ENCODE peak calls at places on chromosome 21, in nine cellular contexts. D is GM13976, Z is upper lobe of right lung, M is K562, O is cardiac muscle cell, H is B cell, S is GM12865, R is A549, A is RWPE1. Q is an unnamed sample.

GRCh38 chr21:34035619-34036354 is 37.6 kb upstream of the MRPS6 start:
- DNase-seq in Z (no peak), R (no peak), D (no peak), O (no peak), H (no peak), M (no peak), A (no peak), S (no peak), Q (no peak)

GRCh38 chr21:44593598-44594405 is 1.5 kb upstream of the KRTAP10-6 start:
- DNase-seq in D (no peak), S (no peak), O (peak), A (no peak), H (no peak), M (peak), Z (peak), R (no peak), Q (no peak)

GRCh38 chr21:33024278-33025103 is 1.2 kb upstream of the OLIG2 start:
- DNase-seq in M (no peak), O (no peak), R (no peak), S (no peak), A (no peak), D (peak), Z (no peak), H (no peak), Q (no peak)

GRCh38 chr21:25080161-25080560 is 527.1 kb downstream of the MRPL39 start:
- DNase-seq in R (no peak), H (no peak), A (no peak), S (no peak), O (no peak), Z (no peak), D (no peak), M (no peak), Q (no peak)

GRCh38 chr21:45874716-45875415 is 106.7 kb upstream of the COL6A1 start:
- DNase-seq in S (no peak), R (no peak), O (no peak), H (no peak), A (peak), Z (peak), D (no peak), M (no peak), Q (no peak)

GRCh38 chr21:17492415-17493168 is 20.3 kb upstream of the CXADR start:
- DNase-seq in Z (no peak), S (no peak), A (peak), R (no peak), O (no peak), H (no peak), M (no peak), D (no peak), Q (no peak)

GRCh38 chr21:14452031-14452778 is 69.3 kb upstream of the HSPA13 start:
- DNase-seq in M (peak), O (no peak), R (no peak), D (no peak), Z (no peak), H (no peak), S (no peak), A (no peak), Q (no peak)

GRCh38 chr21:46080171-46081021 is 17.5 kb upstream of the COL6A2 start:
- DNase-seq in S (no peak), O (peak), R (no peak), A (no peak), Z (peak), D (peak), M (no peak), H (peak), Q (no peak)

GRCh38 chr21:24272527-24272938 is 1334.7 kb downstream of the MRPL39 start:
- DNase-seq in S (no peak), D (no peak), H (no peak), A (no peak), O (no peak), R (no peak), Z (no peak), M (peak), Q (no peak)

GRCh38 chr21:29078884-29079765 is 5.7 kb upstream of the CCT8 start:
- DNase-seq in Z (no peak), M (no peak), H (no peak), O (no peak), A (no peak), D (no peak), S (peak), R (no peak), Q (no peak)

GRCh38 chr21:41507521-41508414 is at the start of gene TMPRSS2:
- DNase-seq in O (peak), S (no peak), D (no peak), A (no peak), R (no peak), Z (peak), H (no peak), M (no peak), Q (peak)

GRCh38 chr21:38773108-38774061 is 32.3 kb upstream of the ETS2 start:
- DNase-seq in O (no peak), M (no peak), R (peak), H (no peak), D (no peak), S (peak), Z (no peak), A (peak), Q (peak)

GRCh38 chr21:46459356-46460112 is 843 bp downstream of the DIP2A start:
- DNase-seq in M (peak), Z (peak), S (peak), O (peak), R (no peak), H (peak), A (peak), D (peak), Q (peak)

GRCh38 chr21:25107708-25108107 is 499.6 kb downstream of the MRPL39 start:
- DNase-seq in H (no peak), D (no peak), A (peak), M (no peak), O (no peak), R (no peak), Z (no peak), S (no peak), Q (no peak)

GRCh38 chr21:41217656-41218380 is 49.9 kb downstream of the BACE2 start:
- DNase-seq in D (no peak), Z (no peak), H (no peak), M (peak), O (no peak), A (no peak), R (no peak), S (no peak), Q (peak)

GRCh38 chr21:41321211-41321907 is 4.8 kb downstream of the FAM3B start:
- DNase-seq in H (no peak), A (no peak), O (no peak), D (peak), Z (no peak), M (no peak), R (no peak), S (peak), Q (no peak)

GRCh38 chr21:34029724-34030528 is 43.5 kb upstream of the MRPS6 start:
- DNase-seq in M (peak), H (no peak), O (peak), D (peak), S (peak), A (peak), Z (no peak), R (peak), Q (peak)

GRCh38 chr21:33021667-33022066 is 4.1 kb upstream of the OLIG2 start:
- DNase-seq in R (no peak), D (no peak), A (no peak), S (no peak), H (peak), O (no peak), Z (no peak), M (no peak), Q (no peak)

GRCh38 chr21:35394634-35395369 is 345.7 kb upstream of the RUNX1 start:
- DNase-seq in O (no peak), D (no peak), Z (no peak), H (no peak), A (no peak), M (no peak), S (no peak), R (no peak), Q (no peak)

GRCh38 chr21:35427320-35428040 is 378.4 kb upstream of the RUNX1 start:
- DNase-seq in O (no peak), A (no peak), M (no peak), R (no peak), D (no peak), S (no peak), Z (no peak), H (no peak), Q (no peak)

GRCh38 chr21:45829566-45830147 is 151.9 kb upstream of the COL6A1 start:
- DNase-seq in O (no peak), H (no peak), A (no peak), Z (no peak), D (no peak), S (no peak), R (no peak), M (no peak), Q (no peak)

GRCh38 chr21:31557956-31558838 is 101.3 kb upstream of the SOD1 start:
- DNase-seq in R (no peak), H (peak), A (peak), D (peak), O (no peak), Z (peak), M (no peak), S (no peak), Q (peak)

GRCh38 chr21:37072988-37073416 is at the start of the genes PIGP and TTC3:
- DNase-seq in M (peak), O (peak), D (peak), A (peak), Z (peak), R (peak), H (peak), S (peak), Q (peak)

GRCh38 chr21:37074195-37074510 is 1.1 kb downstream of the TTC3 start:
- DNase-seq in S (no peak), H (no peak), Z (no peak), A (peak), O (no peak), R (peak), M (no peak), D (no peak), Q (no peak)

GRCh38 chr21:37072239-37072987 is 458 bp downstream of the PIGP start:
- DNase-seq in O (no peak), M (no peak), R (no peak), D (peak), S (no peak), Z (peak), H (no peak), A (peak), Q (peak)

GRCh38 chr21:37074546-37074945 is 1.5 kb downstream of the TTC3 start:
- DNase-seq in O (no peak), A (no peak), H (no peak), S (no peak), D (no peak), R (no peak), Z (no peak), M (no peak), Q (no peak)

DNA sequence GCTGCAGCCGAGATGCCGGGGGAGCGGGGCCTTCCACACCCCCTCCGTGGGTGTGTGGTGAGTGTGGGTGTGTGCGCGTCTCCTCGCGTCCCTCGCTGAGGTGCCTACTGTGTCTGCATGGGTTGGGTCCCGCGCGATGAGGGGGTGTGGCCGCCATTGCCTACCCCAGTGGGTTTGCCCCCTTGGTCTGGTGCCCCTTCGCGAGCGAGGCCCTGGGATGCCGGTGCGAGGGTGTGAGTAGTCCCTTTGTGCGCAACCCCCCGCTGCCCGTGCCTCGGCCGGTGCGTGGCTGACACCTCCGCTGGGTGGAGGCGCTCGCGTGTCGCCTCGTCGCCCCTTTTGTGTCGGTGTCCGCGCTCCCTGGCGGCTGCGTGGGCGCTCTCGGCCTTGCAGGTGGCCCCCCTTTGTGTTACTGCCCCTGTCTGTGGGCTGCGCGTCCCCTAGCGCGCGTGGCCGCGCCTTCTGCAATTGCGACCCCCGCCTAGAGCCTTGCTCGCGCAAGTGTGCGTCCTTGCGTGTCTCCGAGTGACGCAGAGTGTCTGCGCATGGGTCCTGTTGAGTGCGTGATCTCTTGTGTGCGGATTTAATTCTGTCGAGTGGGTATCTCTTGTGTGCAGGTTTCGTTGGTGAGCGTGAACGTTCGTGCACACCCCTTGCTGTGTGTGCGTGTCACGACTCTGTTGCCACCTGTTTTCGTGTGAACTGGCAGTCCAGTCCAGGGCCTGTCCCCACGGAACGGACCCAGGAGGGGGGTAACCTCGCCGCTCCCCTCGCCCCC is 552 bp downstream of the TTC3 start:
- DNase-seq in R (peak), H (peak), Z (peak), O (peak), M (peak), A (peak), S (peak), D (peak), Q (peak)
- TF ChIP-seq CTCF in R (no peak), H (peak), Z (no peak), O (peak), M (peak), A (peak), S (peak), D (peak), Q (no peak)

GRCh38 chr21:18522181-18522771 is 118.7 kb upstream of the TMPRSS15 start:
- DNase-seq in O (peak), D (no peak), A (no peak), Z (no peak), R (no peak), H (no peak), M (no peak), S (no peak), Q (no peak)
- TF ChIP-seq CTCF in O (no peak), D (no peak), A (no peak), Z (no peak), R (no peak), H (peak), M (no peak), S (no peak), Q (no peak)

DNA sequence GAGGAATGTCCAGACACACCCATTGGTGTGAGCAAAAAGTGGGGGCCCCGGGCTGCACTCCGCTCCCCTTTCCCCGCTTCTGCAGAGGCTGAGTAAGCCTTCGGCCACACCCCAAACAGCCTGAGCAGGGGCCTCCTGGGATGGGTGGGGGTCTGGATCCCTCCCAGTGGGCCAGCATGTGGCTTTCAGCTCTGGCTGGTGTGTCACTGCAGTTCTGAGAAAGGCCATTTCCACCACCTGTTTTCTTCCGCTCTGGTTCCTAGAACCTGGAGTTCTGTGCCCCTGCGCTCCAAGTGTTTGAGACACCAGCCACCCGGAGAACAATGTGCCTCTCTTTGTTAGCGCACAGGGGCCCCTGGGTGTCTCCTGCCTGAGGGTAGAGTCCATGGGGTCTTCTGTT is 30.9 kb downstream of the SLC37A1 start:
- DNase-seq in D (no peak), A (no peak), M (peak), Z (no peak), H (no peak), R (no peak), S (no peak), O (no peak), Q (no peak)
- TF ChIP-seq CTCF in D (no peak), A (no peak), M (no peak), Z (no peak), H (no peak), R (no peak), S (no peak), O (no peak), Q (no peak)

GRCh38 chr21:39911286-39911685 is 44.0 kb downstream of the PCP4 start:
- DNase-seq in D (no peak), M (no peak), R (no peak), O (no peak), Z (no peak), H (no peak), A (no peak), S (no peak), Q (peak)
- TF ChIP-seq CTCF in D (no peak), M (no peak), R (no peak), O (no peak), Z (no peak), H (no peak), A (no peak), S (no peak), Q (no peak)

GRCh38 chr21:19433623-19434022 is 1030.0 kb upstream of the TMPRSS15 start:
- DNase-seq in S (no peak), M (peak), R (no peak), H (no peak), O (no peak), Z (no peak), D (no peak), A (no peak), Q (no peak)
- TF ChIP-seq CTCF in S (no peak), M (no peak), R (no peak), H (no peak), O (no peak), Z (no peak), D (no peak), A (no peak), Q (no peak)

GRCh38 chr21:15976807-15977206 is 247.0 kb downstream of the USP25 start:
- DNase-seq in S (no peak), R (peak), O (peak), A (no peak), M (no peak), D (no peak), Z (no peak), H (no peak), Q (peak)
- TF ChIP-seq CTCF in S (no peak), R (peak), O (peak), A (no peak), M (no peak), D (no peak), Z (peak), H (no peak), Q (no peak)